ENCODE peak calls at places on chromosomes 13 and 19, in six cellular contexts. J, W, U, N, G and Y are unnamed samples.

GRCh38 chr19:1856345-1856697 is 7.1 kb downstream of the KLF16 start:
- DNase-seq in J (no peak), W (peak; percentile 31), U (no peak), N (no peak), G (no peak), Y (no peak)

GRCh38 chr19:55179570-55180484 is at the start of gene SYT5:
- DNase-seq in J (no peak), W (peak; percentile 29), U (peak; percentile 25), N (peak; percentile 44), G (peak; percentile 41), Y (peak; percentile 78)

GRCh38 chr19:37979547-37980082 is 72.6 kb downstream of the SIPA1L3 start:
- DNase-seq in J (no peak), W (peak; percentile 81), U (no peak), N (no peak), G (peak; percentile 40), Y (no peak)

GRCh38 chr13:113638806-113639205 is 19.2 kb downstream of the ATP4B start:
- DNase-seq in J (no peak), W (no peak), U (no peak), N (no peak), G (no peak), Y (no peak)

GRCh38 chr13:39777527-39778061 is 122.1 kb downstream of the COG6 start:
- DNase-seq in J (no peak), W (peak; percentile 57), U (no peak), N (peak; percentile 7), G (peak; percentile 29), Y (no peak)

GRCh38 chr19:48544856-48545750 is 6.9 kb upstream of the SULT2B1 start:
- DNase-seq in J (no peak), W (no peak), U (no peak), N (no peak), G (no peak), Y (no peak)

GRCh38 chr19:12139885-12140544 is at the start of gene ZNF20:
- DNase-seq in J (peak; percentile 95), W (peak; percentile 96), U (peak; percentile 74), N (peak; percentile 89), G (no peak), Y (peak; percentile 87)

GRCh38 chr13:113148940-113149503 is 9.4 kb upstream of the PROZ start:
- DNase-seq in J (no peak), W (no peak), U (no peak), N (no peak), G (no peak), Y (no peak)

GRCh38 chr13:93984876-93985275 is 494.6 kb downstream of the DCT start:
- DNase-seq in J (no peak), W (no peak), U (no peak), N (no peak), G (no peak), Y (no peak)

GRCh38 chr13:98489446-98490194 is 87.3 kb downstream of the STK24 start:
- DNase-seq in J (no peak), W (peak; percentile 7), U (no peak), N (no peak), G (no peak), Y (no peak)

GRCh38 chr19:16921766-16922591 is 33.2 kb downstream of the F2RL3 start:
- DNase-seq in J (no peak), W (no peak), U (no peak), N (no peak), G (no peak), Y (no peak)

GRCh38 chr13:97395437-97396136 is 38.4 kb upstream of the RAP2A start:
- DNase-seq in J (no peak), W (no peak), U (no peak), N (no peak), G (peak; percentile 8), Y (no peak)

GRCh38 chr13:60431108-60431700 is 34.2 kb downstream of the TDRD3 start:
- DNase-seq in J (no peak), W (peak; percentile 63), U (no peak), N (no peak), G (peak; percentile 62), Y (no peak)

GRCh38 chr19:5292453-5292842 is 48.2 kb downstream of the PTPRS start:
- DNase-seq in J (no peak), W (peak; percentile 67), U (no peak), N (peak; percentile 7), G (peak; percentile 34), Y (no peak)

GRCh38 chr19:7200739-7201138 is 93.5 kb downstream of the INSR start:
- DNase-seq in J (no peak), W (no peak), U (no peak), N (no peak), G (no peak), Y (no peak)

GRCh38 chr19:33947565-33947964 is 150.9 kb downstream of the KCTD15 start:
- DNase-seq in J (no peak), W (peak; percentile 3), U (no peak), N (no peak), G (no peak), Y (no peak)

GRCh38 chr19:53161123-53161522 is 2.3 kb upstream of the ZNF347 start:
- DNase-seq in J (no peak), W (no peak), U (no peak), N (no peak), G (no peak), Y (no peak)

GRCh38 chr13:28493740-28494536 is 990 bp downstream of the FLT1 start:
- DNase-seq in J (no peak), W (no peak), U (no peak), N (no peak), G (no peak), Y (peak; percentile 32)

GRCh38 chr13:110453767-110454166 is 107.8 kb downstream of the RAB20 start:
- DNase-seq in J (no peak), W (no peak), U (no peak), N (no peak), G (no peak), Y (no peak)

GRCh38 chr19:47726467-47726866 is 13.2 kb downstream of the EHD2 start:
- DNase-seq in J (no peak), W (no peak), U (no peak), N (no peak), G (peak; percentile 34), Y (no peak)

GRCh38 chr19:307793-308420 is 16.7 kb upstream of the PLPP2 start:
- DNase-seq in J (no peak), W (no peak), U (no peak), N (no peak), G (no peak), Y (no peak)

GRCh38 chr13:98396071-98396710 is 180.7 kb downstream of the STK24 start:
- DNase-seq in J (no peak), W (no peak), U (no peak), N (no peak), G (no peak), Y (no peak)

GRCh38 chr19:11767633-11768133 is 883 bp downstream of the ZNF441 start:
- DNase-seq in J (peak; percentile 9), W (peak; percentile 53), U (no peak), N (no peak), G (no peak), Y (peak; percentile 13)

GRCh38 chr13:79736356-79736755 is 255.4 kb downstream of the NDFIP2 start:
- DNase-seq in J (no peak), W (no peak), U (no peak), N (no peak), G (no peak), Y (no peak)

GRCh38 chr13:37453246-37453645 is 145.3 kb downstream of the POSTN start:
- DNase-seq in J (no peak), W (no peak), U (no peak), N (no peak), G (no peak), Y (no peak)

GRCh38 chr13:47455581-47455980 is 545.5 kb downstream of the SUCLA2 start:
- DNase-seq in J (no peak), W (no peak), U (no peak), N (no peak), G (no peak), Y (no peak)